ENCODE peak calls at places on chromosomes 6 and 20, in six cellular contexts. One of them, this sample, is unnamed.

GRCh38 chr6:108684809-108685329 is 124.2 kb downstream of the FOXO3 start:
- DNase-seq in RWPE2: no peak
- DNase-seq in tibial nerve: no peak
- DNase-seq in small intestine: no peak
- DNase-seq in transverse colon: peak; percentile 46
- DNase-seq in CD4-positive, alpha-beta memory T cell: no peak
- DNase-seq in this sample: no peak

GRCh38 chr20:2955257-2955950 is 82.1 kb downstream of the PTPRA start:
- DNase-seq in RWPE2: no peak
- DNase-seq in tibial nerve: no peak
- DNase-seq in small intestine: no peak
- DNase-seq in transverse colon: no peak
- DNase-seq in CD4-positive, alpha-beta memory T cell: no peak
- DNase-seq in this sample: no peak

GRCh38 chr6:92715991-92716390 is 703.4 kb downstream of the EPHA7 start:
- DNase-seq in RWPE2: no peak
- DNase-seq in tibial nerve: no peak
- DNase-seq in small intestine: no peak
- DNase-seq in transverse colon: no peak
- DNase-seq in CD4-positive, alpha-beta memory T cell: no peak
- DNase-seq in this sample: no peak

GRCh38 chr6:129440691-129441090 is 269.3 kb downstream of the ARHGAP18 start:
- DNase-seq in RWPE2: no peak
- DNase-seq in tibial nerve: no peak
- DNase-seq in small intestine: no peak
- DNase-seq in transverse colon: no peak
- DNase-seq in CD4-positive, alpha-beta memory T cell: no peak
- DNase-seq in this sample: no peak

GRCh38 chr20:39458452-39458851 is 496.3 kb downstream of the DHX35 start:
- DNase-seq in RWPE2: no peak
- DNase-seq in tibial nerve: no peak
- DNase-seq in small intestine: no peak
- DNase-seq in transverse colon: no peak
- DNase-seq in CD4-positive, alpha-beta memory T cell: no peak
- DNase-seq in this sample: no peak

GRCh38 chr20:62408640-62409039 is 1.6 kb upstream of the CABLES2 start:
- DNase-seq in RWPE2: no peak
- DNase-seq in tibial nerve: no peak
- DNase-seq in small intestine: no peak
- DNase-seq in transverse colon: no peak
- DNase-seq in CD4-positive, alpha-beta memory T cell: no peak
- DNase-seq in this sample: no peak

GRCh38 chr20:62141397-62142251 is 1.6 kb downstream of the PSMA7 start:
- DNase-seq in RWPE2: no peak
- DNase-seq in tibial nerve: no peak
- DNase-seq in small intestine: peak; percentile 49
- DNase-seq in transverse colon: no peak
- DNase-seq in CD4-positive, alpha-beta memory T cell: peak; percentile 22
- DNase-seq in this sample: no peak

GRCh38 chr6:146595981-146596731 is 2.6 kb upstream of the ADGB start:
- DNase-seq in RWPE2: no peak
- DNase-seq in tibial nerve: no peak
- DNase-seq in small intestine: peak; percentile 1
- DNase-seq in transverse colon: no peak
- DNase-seq in CD4-positive, alpha-beta memory T cell: no peak
- DNase-seq in this sample: peak; percentile 23

GRCh38 chr6:146200136-146200708 is 171.4 kb downstream of the GRM1 start:
- DNase-seq in RWPE2: no peak
- DNase-seq in tibial nerve: no peak
- DNase-seq in small intestine: no peak
- DNase-seq in transverse colon: no peak
- DNase-seq in CD4-positive, alpha-beta memory T cell: no peak
- DNase-seq in this sample: no peak

GRCh38 chr20:51631011-51631950 is 88.8 kb upstream of the NFATC2 start:
- DNase-seq in RWPE2: peak; percentile 92
- DNase-seq in tibial nerve: peak; percentile 83
- DNase-seq in small intestine: peak; percentile 16
- DNase-seq in transverse colon: peak; percentile 49
- DNase-seq in CD4-positive, alpha-beta memory T cell: no peak
- DNase-seq in this sample: peak; percentile 85

GRCh38 chr6:126805861-126806260 is 312.6 kb upstream of the RSPO3 start:
- DNase-seq in RWPE2: no peak
- DNase-seq in tibial nerve: no peak
- DNase-seq in small intestine: no peak
- DNase-seq in transverse colon: no peak
- DNase-seq in CD4-positive, alpha-beta memory T cell: no peak
- DNase-seq in this sample: no peak

GRCh38 chr6:116145786-116146675 is 20.1 kb upstream of the COL10A1 start:
- DNase-seq in RWPE2: no peak
- DNase-seq in tibial nerve: no peak
- DNase-seq in small intestine: no peak
- DNase-seq in transverse colon: no peak
- DNase-seq in CD4-positive, alpha-beta memory T cell: no peak
- DNase-seq in this sample: no peak

GRCh38 chr20:36155991-36156390 is 1.5 kb downstream of the EPB41L1 start:
- DNase-seq in RWPE2: no peak
- DNase-seq in tibial nerve: no peak
- DNase-seq in small intestine: no peak
- DNase-seq in transverse colon: no peak
- DNase-seq in CD4-positive, alpha-beta memory T cell: no peak
- DNase-seq in this sample: no peak

GRCh38 chr6:41675176-41675767 is 37.0 kb downstream of the MDFI start:
- DNase-seq in RWPE2: no peak
- DNase-seq in tibial nerve: no peak
- DNase-seq in small intestine: no peak
- DNase-seq in transverse colon: no peak
- DNase-seq in CD4-positive, alpha-beta memory T cell: no peak
- DNase-seq in this sample: peak; percentile 31

GRCh38 chr6:107989166-107990094 is 31.4 kb upstream of the SEC63 start:
- DNase-seq in RWPE2: no peak
- DNase-seq in tibial nerve: no peak
- DNase-seq in small intestine: no peak
- DNase-seq in transverse colon: no peak
- DNase-seq in CD4-positive, alpha-beta memory T cell: no peak
- DNase-seq in this sample: no peak

DNA sequence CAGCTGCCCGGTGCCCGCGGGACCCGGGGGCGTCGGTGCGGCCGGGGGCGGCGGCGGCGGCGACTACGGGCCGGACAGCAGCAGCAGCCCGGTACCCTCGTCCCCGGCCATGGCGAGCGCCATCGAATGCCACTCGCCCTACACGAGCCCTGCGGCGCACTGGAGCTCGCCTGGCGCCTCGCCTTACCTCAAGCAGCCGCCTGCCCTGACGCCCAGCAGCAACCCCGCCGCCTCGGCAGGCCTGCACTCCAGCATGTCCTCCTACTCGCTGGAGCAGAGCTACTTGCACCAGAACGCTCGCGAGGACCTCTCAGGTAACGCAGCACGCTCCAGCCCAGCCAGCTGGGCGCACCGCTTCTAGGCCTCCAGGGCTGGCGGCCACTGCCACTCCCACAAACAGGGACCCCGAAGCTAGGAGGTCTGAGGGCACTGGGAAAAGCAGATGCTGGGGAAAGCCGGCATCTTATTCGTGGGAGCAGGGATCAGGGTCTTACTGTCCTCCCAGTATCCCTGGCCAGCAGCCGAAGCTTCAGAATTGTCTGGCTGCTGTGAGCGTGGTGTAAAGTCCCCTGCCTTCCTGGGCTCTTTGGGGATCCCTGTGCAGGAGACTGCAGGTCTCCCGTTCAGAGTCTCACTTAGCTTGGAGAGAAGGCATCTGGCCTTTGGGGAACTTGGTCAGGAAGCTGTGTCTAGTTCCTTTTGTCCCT is 1.6 kb downstream of the FOXF2 start:
- DNase-seq in RWPE2: no peak
- DNase-seq in tibial nerve: no peak
- DNase-seq in small intestine: no peak
- DNase-seq in transverse colon: no peak
- DNase-seq in CD4-positive, alpha-beta memory T cell: no peak
- DNase-seq in this sample: no peak
- H3K27ac ChIP-seq in RWPE2: no peak overlapping the region
- H3K27ac ChIP-seq in tibial nerve: no peak overlapping the region
- H3K27ac ChIP-seq in small intestine: peak overlapping the region; percentile 89
- H3K27ac ChIP-seq in transverse colon: peak overlapping the region; percentile 88
- H3K27ac ChIP-seq in CD4-positive, alpha-beta memory T cell: no peak overlapping the region
- H3K27ac ChIP-seq in this sample: no peak overlapping the region

GRCh38 chr6:150275489-150275888 is 93.3 kb upstream of the IYD start:
- DNase-seq in RWPE2: no peak
- DNase-seq in tibial nerve: no peak
- DNase-seq in small intestine: no peak
- DNase-seq in transverse colon: no peak
- DNase-seq in CD4-positive, alpha-beta memory T cell: no peak
- DNase-seq in this sample: no peak

GRCh38 chr6:150272264-150272975 is 96.4 kb upstream of the IYD start:
- DNase-seq in RWPE2: peak; percentile 88
- DNase-seq in tibial nerve: no peak
- DNase-seq in small intestine: no peak
- DNase-seq in transverse colon: no peak
- DNase-seq in CD4-positive, alpha-beta memory T cell: no peak
- DNase-seq in this sample: no peak

GRCh38 chr6:150271501-150272263 is 97.1 kb upstream of the IYD start:
- DNase-seq in RWPE2: no peak
- DNase-seq in tibial nerve: no peak
- DNase-seq in small intestine: no peak
- DNase-seq in transverse colon: no peak
- DNase-seq in CD4-positive, alpha-beta memory T cell: no peak
- DNase-seq in this sample: no peak

GRCh38 chr6:150272976-150273315 is 95.9 kb upstream of the IYD start:
- DNase-seq in RWPE2: no peak
- DNase-seq in tibial nerve: no peak
- DNase-seq in small intestine: no peak
- DNase-seq in transverse colon: no peak
- DNase-seq in CD4-positive, alpha-beta memory T cell: no peak
- DNase-seq in this sample: no peak

DNA sequence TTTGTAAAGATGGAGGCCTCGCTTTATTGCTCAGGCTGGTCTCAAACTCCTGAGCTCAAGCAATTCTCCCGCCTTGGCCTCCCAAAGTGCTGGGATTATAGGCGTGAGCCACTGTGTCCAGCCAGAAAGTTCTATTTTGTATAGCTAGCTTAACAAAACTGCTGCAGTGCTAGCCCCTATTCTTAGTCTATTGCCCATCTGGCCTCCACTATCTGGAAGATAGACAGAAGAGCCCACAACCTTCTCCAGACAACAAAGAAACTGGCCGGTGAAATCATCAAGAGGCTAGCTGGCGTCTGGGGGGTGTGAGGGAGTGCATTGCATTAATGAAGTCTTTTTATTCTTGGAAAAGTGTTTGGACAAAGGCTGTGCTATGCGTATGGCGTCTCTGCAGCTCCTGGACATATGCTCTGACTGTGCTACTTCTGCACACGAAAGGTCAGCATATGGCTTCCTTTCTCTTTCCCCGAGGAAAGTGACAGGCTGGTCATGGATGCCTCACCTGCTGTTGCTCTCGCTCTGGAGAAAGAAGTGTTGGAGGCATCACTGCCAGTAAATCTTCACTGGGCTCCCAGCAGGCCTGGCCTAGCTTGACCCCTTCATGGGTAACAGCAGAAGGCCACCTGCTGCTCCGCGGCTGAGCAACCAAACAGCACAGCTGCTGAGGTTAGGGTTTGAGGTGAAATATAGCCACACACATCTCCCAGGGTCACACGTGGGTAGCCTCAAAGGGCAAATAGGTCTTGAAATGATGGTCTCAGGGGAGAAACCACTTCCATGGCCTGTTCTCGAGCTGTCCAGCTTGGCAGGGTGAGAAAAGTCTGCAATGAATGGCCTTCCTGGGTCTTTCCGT is 95.1 kb upstream of the IYD start:
- DNase-seq in RWPE2: no peak
- DNase-seq in tibial nerve: no peak
- DNase-seq in small intestine: no peak
- DNase-seq in transverse colon: no peak
- DNase-seq in CD4-positive, alpha-beta memory T cell: no peak
- DNase-seq in this sample: no peak
- H3K27ac ChIP-seq in RWPE2: peak overlapping the region; percentile 99
- H3K27ac ChIP-seq in tibial nerve: no peak overlapping the region
- H3K27ac ChIP-seq in small intestine: no peak overlapping the region
- H3K27ac ChIP-seq in transverse colon: no peak overlapping the region
- H3K27ac ChIP-seq in CD4-positive, alpha-beta memory T cell: no peak overlapping the region
- H3K27ac ChIP-seq in this sample: no peak overlapping the region

GRCh38 chr6:37109714-37110454 is 60.1 kb upstream of the PIM1 start:
- DNase-seq in RWPE2: no peak
- DNase-seq in tibial nerve: no peak
- DNase-seq in small intestine: peak; percentile 30
- DNase-seq in transverse colon: no peak
- DNase-seq in CD4-positive, alpha-beta memory T cell: no peak
- DNase-seq in this sample: no peak
- H3K27ac ChIP-seq in RWPE2: no peak overlapping the region
- H3K27ac ChIP-seq in tibial nerve: no peak overlapping the region
- H3K27ac ChIP-seq in small intestine: peak overlapping the region; percentile 19
- H3K27ac ChIP-seq in transverse colon: no peak overlapping the region
- H3K27ac ChIP-seq in CD4-positive, alpha-beta memory T cell: no peak overlapping the region
- H3K27ac ChIP-seq in this sample: no peak overlapping the region

GRCh38 chr6:13368716-13369115 is 40.4 kb upstream of the TBC1D7 start:
- DNase-seq in RWPE2: no peak
- DNase-seq in tibial nerve: no peak
- DNase-seq in small intestine: no peak
- DNase-seq in transverse colon: no peak
- DNase-seq in CD4-positive, alpha-beta memory T cell: no peak
- DNase-seq in this sample: no peak
- H3K27ac ChIP-seq in RWPE2: peak overlapping the region; percentile 37
- H3K27ac ChIP-seq in tibial nerve: no peak overlapping the region
- H3K27ac ChIP-seq in small intestine: no peak overlapping the region
- H3K27ac ChIP-seq in transverse colon: no peak overlapping the region
- H3K27ac ChIP-seq in CD4-positive, alpha-beta memory T cell: no peak overlapping the region
- H3K27ac ChIP-seq in this sample: no peak overlapping the region

DNA sequence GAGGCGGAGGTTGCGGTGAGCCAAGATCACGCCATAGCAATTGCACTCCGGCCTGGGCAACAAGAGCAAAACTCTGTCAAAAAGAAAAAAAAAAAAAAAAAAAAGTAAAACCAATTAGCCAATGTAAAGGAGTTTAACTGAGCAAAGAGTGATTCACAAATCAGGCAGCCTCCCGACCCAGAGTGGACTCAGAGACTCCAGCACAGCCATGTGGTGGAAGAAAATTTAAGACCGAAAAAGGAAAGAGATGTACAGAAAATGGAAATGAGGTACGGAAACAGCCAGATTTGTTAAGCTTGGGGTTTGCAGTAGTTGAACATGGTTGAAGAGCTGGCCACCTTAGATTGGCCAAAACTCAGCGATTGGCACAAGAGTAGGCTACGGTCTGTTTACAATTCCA is 51.4 kb downstream of the ERMARD start:
- DNase-seq in RWPE2: no peak
- DNase-seq in tibial nerve: no peak
- DNase-seq in small intestine: no peak
- DNase-seq in transverse colon: no peak
- DNase-seq in CD4-positive, alpha-beta memory T cell: no peak
- DNase-seq in this sample: no peak
- H3K27ac ChIP-seq in RWPE2: no peak overlapping the region
- H3K27ac ChIP-seq in tibial nerve: no peak overlapping the region
- H3K27ac ChIP-seq in small intestine: no peak overlapping the region
- H3K27ac ChIP-seq in transverse colon: no peak overlapping the region
- H3K27ac ChIP-seq in CD4-positive, alpha-beta memory T cell: no peak overlapping the region
- H3K27ac ChIP-seq in this sample: no peak overlapping the region

This sample was measured in tibial artery.